ENCODE peak calls at places on chromosomes 11 and 22, in six cellular contexts. U is AG10803; J is sigmoid colon; B is T-cell; W is stimulated activated CD8-positive, alpha-beta memory T cell treated with anti-CD3 and anti-CD28 coated beads, Interleukin-7, amount 100 ng/mL, for 1 hour; V is BJ. H is an unnamed sample.
A peak's percentile ranks its signal among the peaks of the same experiment; 100 is the strongest.

GRCh38 chr11:130423541-130424155 is 4.8 kb downstream of the ADAMTS8 start:
- DNase-seq in U (no peak), J (no peak), B (no peak), W (no peak), V (no peak), H (no peak)

GRCh38 chr11:102994101-102994500 is 38.6 kb upstream of the MMP13 start:
- DNase-seq in U (peak; percentile 43), J (no peak), B (no peak), W (no peak), V (no peak), H (peak; percentile 17)

GRCh38 chr11:118791961-118792578 is 1.1 kb upstream of the DDX6 start:
- DNase-seq in U (no peak), J (peak; percentile 76), B (peak; percentile 34), W (no peak), V (no peak), H (peak; percentile 41)

GRCh38 chr11:67458266-67458665 is 3.1 kb downstream of the CABP4 start:
- DNase-seq in U (no peak), J (peak; percentile 58), B (no peak), W (no peak), V (no peak), H (no peak)

GRCh38 chr11:119363874-119364590 is 17.5 kb downstream of the USP2 start:
- DNase-seq in U (peak; percentile 24), J (peak; percentile 81), B (no peak), W (peak; percentile 19), V (no peak), H (peak; percentile 60)

GRCh38 chr11:34199525-34199924 is 94.1 kb downstream of the NAT10 start:
- DNase-seq in U (no peak), J (no peak), B (no peak), W (no peak), V (no peak), H (no peak)

GRCh38 chr11:9615031-9615451 is 41.6 kb downstream of the WEE1 start:
- DNase-seq in U (peak; percentile 32), J (no peak), B (no peak), W (no peak), V (no peak), H (no peak)

GRCh38 chr11:36467913-36468312 is 42.2 kb downstream of the TRAF6 start:
- DNase-seq in U (no peak), J (no peak), B (no peak), W (no peak), V (no peak), H (no peak)

GRCh38 chr11:62402226-62402625 is 16.6 kb upstream of the SCGB1A1 start:
- DNase-seq in U (peak; percentile 45), J (peak; percentile 87), B (peak; percentile 22), W (peak; percentile 20), V (no peak), H (no peak)

GRCh38 chr11:110907629-110908028 is 195.4 kb upstream of the ARHGAP20 start:
- DNase-seq in U (peak; percentile 71), J (no peak), B (no peak), W (no peak), V (peak; percentile 88), H (peak; percentile 97)

GRCh38 chr22:22753526-22754267 is 109.3 kb downstream of the GGTLC2 start:
- DNase-seq in U (no peak), J (no peak), B (peak; percentile 73), W (peak; percentile 60), V (no peak), H (peak; percentile 66)

GRCh38 chr22:27401321-27401720 is 400.2 kb downstream of the MN1 start:
- DNase-seq in U (peak; percentile 82), J (no peak), B (no peak), W (no peak), V (no peak), H (peak; percentile 52)

GRCh38 chr22:21775061-21775460 is 39.5 kb upstream of the YPEL1 start:
- DNase-seq in U (peak; percentile 42), J (no peak), B (no peak), W (no peak), V (no peak), H (peak; percentile 46)

GRCh38 chr11:1354125-1354938 is 35.4 kb upstream of the BRSK2 start:
- DNase-seq in U (no peak), J (peak; percentile 52), B (no peak), W (no peak), V (no peak), H (no peak)

GRCh38 chr11:118641463-118642019 is 34.1 kb downstream of the PHLDB1 start:
- DNase-seq in U (no peak), J (no peak), B (no peak), W (no peak), V (no peak), H (no peak)

GRCh38 chr11:132564120-132564519 is 968.2 kb downstream of the OPCML start:
- DNase-seq in U (no peak), J (no peak), B (no peak), W (no peak), V (no peak), H (no peak)